ENCODE peak calls at places on chromosomes 6 and 20, in four cellular contexts. K is tibial nerve, L is tibial artery, E is psoas muscle. N is an unnamed sample.

GRCh38 chr6:104711371-104711770 is 148.3 kb downstream of the HACE1 start:
- DNase-seq in L (no peak), K (no peak), E (no peak), N (no peak)

GRCh38 chr6:129032602-129033001 is 149.7 kb downstream of the LAMA2 start:
- DNase-seq in L (no peak), K (peak; percentile 29), E (no peak), N (peak; percentile 54)

GRCh38 chr6:76217606-76218005 is 145.1 kb upstream of the IMPG1 start:
- DNase-seq in K (no peak), E (no peak), L (no peak), N (no peak)

GRCh38 chr6:153092082-153093013 is 38.7 kb downstream of the RGS17 start:
- DNase-seq in L (no peak), K (no peak), E (no peak), N (no peak)

GRCh38 chr20:21433329-21433890 is 36.1 kb upstream of the NKX2-4 start:
- DNase-seq in L (no peak), K (no peak), E (no peak), N (no peak)

GRCh38 chr6:90068264-90068663 is 174.0 kb downstream of the GJA10 start:
- DNase-seq in K (no peak), L (no peak), E (peak; percentile 16), N (no peak)

GRCh38 chr6:31657406-31658157 is 1.9 kb downstream of the APOM start:
- DNase-seq in K (no peak), E (no peak), L (no peak), N (no peak)

GRCh38 chr6:44074383-44075136 is 52.7 kb downstream of the MRPL14 start:
- DNase-seq in L (peak; percentile 86), K (peak; percentile 67), E (peak; percentile 75), N (peak; percentile 81)

GRCh38 chr20:20439602-20440001 is 71.7 kb downstream of the INSM1 start:
- DNase-seq in K (no peak), E (no peak), L (no peak), N (no peak)

GRCh38 chr6:16130437-16130891 is 1.6 kb downstream of the MYLIP start:
- DNase-seq in E (no peak), K (no peak), L (no peak), N (no peak)

GRCh38 chr20:44745560-44746366 is at the start of gene KCNK15:
- DNase-seq in E (peak; percentile 67), L (peak; percentile 87), K (no peak), N (peak; percentile 66)

GRCh38 chr20:56247954-56248782 is at the start of gene MC3R:
- DNase-seq in L (no peak), K (peak; percentile 10), E (no peak), N (no peak)

GRCh38 chr6:169274761-169275160 is 21.1 kb upstream of the THBS2 start:
- DNase-seq in L (no peak), K (no peak), E (no peak), N (no peak)

GRCh38 chr6:30876039-30876730 is 8.1 kb upstream of the DDR1 start:
- DNase-seq in L (no peak), K (peak; percentile 40), E (no peak), N (peak; percentile 80)

GRCh38 chr20:53656653-53657288 is 63.1 kb upstream of the ZNF217 start:
- DNase-seq in K (no peak), L (no peak), E (no peak), N (no peak)

GRCh38 chr20:56091635-56092180 is 86.4 kb upstream of the CBLN4 start:
- DNase-seq in K (no peak), L (no peak), E (no peak), N (no peak)

GRCh38 chr6:72963946-72964345 is 261.4 kb downstream of the KHDC1L start:
- DNase-seq in K (no peak), L (no peak), E (no peak), N (no peak)
- TF ChIP-seq CTCF in K (no peak), L (no peak), E (no peak), N (no peak)

GRCh38 chr6:41071923-41072835 is at the start of gene OARD1:
- DNase-seq in K (peak; percentile 98), E (peak; percentile 100), L (peak; percentile 100), N (peak; percentile 100)

GRCh38 chr6:41073968-41074691 is 1.4 kb downstream of the NFYA start:
- DNase-seq in L (no peak), K (no peak), E (no peak), N (no peak)

GRCh38 chr6:41074692-41075436 is 2.1 kb downstream of the NFYA start:
- DNase-seq in L (no peak), E (no peak), K (no peak), N (peak; percentile 35)

GRCh38 chr6:41072836-41073202 is at the start of gene NFYA:
- DNase-seq in L (no peak), E (peak; percentile 100), K (peak; percentile 99), N (no peak)

GRCh38 chr6:41073203-41073967 is 611 bp downstream of the NFYA start:
- DNase-seq in K (peak; percentile 77), E (peak; percentile 86), L (peak; percentile 92), N (peak; percentile 84)
- TF ChIP-seq CTCF in K (peak; percentile 23), E (peak; percentile 43), L (peak; percentile 12), N (peak; percentile 50)

DNA sequence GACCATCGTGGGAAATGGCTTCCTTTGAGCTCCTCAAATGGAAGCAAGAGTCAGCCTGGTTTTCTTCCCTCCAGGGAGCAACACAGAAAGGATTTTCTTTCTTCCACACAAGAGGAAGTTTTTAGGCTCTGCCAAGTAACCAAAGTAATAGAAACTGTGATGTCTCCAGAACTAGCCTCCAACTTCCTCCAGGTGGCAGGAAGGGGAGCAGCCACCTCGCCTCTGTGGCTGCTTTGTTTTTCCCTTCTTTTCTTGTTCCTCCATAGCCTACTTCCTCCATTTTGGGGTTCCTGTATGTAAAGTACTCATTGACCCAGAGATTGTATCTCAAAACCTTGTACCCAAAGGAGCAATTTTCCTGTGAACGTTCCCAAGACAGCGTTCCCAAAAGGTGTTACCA is 32.7 kb upstream of the CCR6 start:
- DNase-seq in K (no peak), E (no peak), L (no peak), N (no peak)
- TF ChIP-seq CTCF in K (no peak), E (no peak), L (no peak), N (no peak)

DNA sequence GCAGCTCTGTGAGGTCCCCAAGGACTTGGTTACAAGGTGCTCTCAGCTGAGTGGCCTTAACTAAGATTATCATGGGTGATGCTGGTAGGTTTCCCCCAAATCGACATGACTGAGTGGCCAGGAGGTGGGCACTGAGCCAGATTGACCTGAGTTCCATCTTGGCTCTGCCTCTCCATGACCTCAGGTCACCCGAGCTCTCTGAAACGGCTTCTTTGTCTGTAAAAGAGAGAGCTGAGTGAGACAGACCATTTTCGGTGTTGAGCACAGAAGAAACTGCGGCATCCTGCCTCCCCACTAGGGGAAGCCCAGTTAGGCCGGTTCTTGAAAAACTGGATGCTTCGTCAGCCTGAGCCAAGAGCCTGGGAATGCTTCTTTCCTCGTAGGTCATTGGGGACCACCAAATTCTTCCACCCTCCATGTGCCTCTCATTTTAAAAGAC is 14.1 kb upstream of the STX16 start:
- DNase-seq in E (no peak), K (no peak), L (peak; percentile 31), N (peak; percentile 12)
- TF ChIP-seq CTCF in E (no peak), K (no peak), L (no peak), N (no peak)

DNA sequence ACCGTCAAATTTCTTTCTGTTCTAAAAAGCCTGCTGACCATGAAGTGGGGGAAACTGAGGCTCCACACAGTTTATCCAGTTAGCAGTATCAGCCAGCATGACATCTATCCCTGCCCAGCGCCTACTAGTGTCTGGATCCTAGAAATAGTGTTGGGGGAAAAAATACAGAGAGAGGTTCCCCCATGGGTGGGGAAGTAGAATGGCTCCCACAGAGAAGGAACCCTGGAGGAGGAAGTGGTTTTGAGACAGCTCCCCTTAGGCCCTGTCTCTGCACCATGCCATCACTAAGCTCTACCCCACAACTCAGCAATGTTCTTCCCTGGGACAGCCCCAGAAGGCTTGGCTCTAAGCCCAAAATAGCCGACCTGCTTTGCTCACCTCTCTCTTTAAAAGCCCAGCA is 153.4 kb downstream of the MBOAT1 start:
- DNase-seq in L (no peak), K (no peak), E (no peak), N (no peak)
- TF ChIP-seq CTCF in L (no peak), K (no peak), E (no peak), N (no peak)

DNA sequence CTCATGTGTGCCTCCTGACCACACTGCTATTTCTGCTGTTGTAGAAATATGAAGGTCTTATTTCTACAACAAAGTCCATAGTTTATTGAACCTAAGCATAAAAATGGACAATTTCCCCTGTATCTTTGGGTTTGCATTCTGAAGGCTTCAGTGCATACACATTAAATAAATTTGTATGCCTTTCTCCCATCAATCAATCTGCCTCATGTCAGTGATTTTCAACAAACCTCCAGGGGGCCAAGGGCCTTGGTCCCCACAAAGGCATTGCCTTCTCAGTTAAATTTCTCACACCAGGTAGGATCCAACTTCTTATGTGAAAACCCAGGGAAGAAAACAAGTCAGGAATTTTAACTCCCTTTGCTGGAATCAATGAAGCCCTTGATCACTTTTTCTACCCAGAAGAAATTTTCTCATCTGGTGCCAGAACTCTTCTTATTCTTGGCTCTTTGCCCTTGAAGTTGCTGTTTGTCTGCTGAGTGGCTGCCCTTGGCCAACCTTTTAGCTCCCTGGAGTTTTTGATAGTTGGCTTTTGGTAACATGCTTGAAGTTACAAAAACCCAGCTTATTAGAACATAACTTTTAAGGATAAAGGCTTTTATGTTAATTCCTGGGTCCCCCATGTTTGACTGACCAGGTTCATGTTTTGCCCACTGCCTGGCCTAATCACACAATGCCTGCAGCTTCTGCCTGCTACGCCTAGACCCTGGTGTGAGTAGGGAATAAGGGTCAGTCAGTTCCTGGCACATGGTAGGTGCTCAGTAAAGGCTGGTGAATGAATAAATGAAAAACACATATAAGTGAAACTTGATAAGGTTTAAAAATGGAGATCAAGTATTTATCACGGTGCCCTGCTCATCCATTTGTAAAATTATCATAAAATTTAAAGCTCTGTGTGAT is 37.0 kb downstream of the SHLD1 start:
- DNase-seq in K (peak; percentile 42), L (no peak), E (no peak), N (peak; percentile 18)
- TF ChIP-seq CTCF in K (no peak), L (no peak), E (no peak), N (no peak)

GRCh38 chr6:50030777-50031562 is 9.2 kb upstream of the DEFB110 start:
- DNase-seq in L (no peak), K (no peak), E (no peak), N (no peak)
- TF ChIP-seq CTCF in L (no peak), K (no peak), E (no peak), N (no peak)

DNA sequence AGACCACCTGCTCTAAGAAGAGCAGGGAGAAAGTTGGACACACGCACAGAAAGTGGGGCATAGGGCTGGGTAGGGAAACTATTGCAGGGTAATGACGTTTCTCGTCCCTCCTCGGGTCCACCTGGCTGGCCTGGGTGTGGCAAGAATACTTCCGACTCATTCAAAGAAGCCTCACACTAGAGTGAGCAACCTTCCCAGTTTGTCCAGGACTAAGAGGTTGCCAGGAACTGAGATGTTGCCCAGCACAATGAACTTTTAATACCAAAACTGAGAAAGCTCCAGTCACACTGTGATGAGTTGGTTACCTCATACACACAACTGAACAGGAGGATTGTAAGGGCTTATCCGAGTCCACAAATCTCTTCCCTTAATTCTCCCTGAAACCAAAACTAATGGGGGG is 74.5 kb upstream of the ADGRF1 start:
- DNase-seq in K (no peak), E (no peak), L (no peak), N (no peak)
- TF ChIP-seq CTCF in K (no peak), E (no peak), L (no peak), N (no peak)